ENCODE peak calls at places on chromosome X, in nine cellular contexts. Q, I, E, R, Z, F, V, P and S are unnamed samples.

GRCh38 chrX:95893632-95894031 is 791.0 kb upstream of the DIAPH2 start:
- DNase-seq in Q (no peak), I (peak; percentile 16), E (no peak), R (no peak), Z (no peak), F (peak; percentile 3), V (no peak), P (no peak), S (no peak)

GRCh38 chrX:24463077-24463476 is 2.0 kb upstream of the PDK3 start:
- DNase-seq in Q (no peak), I (no peak), E (no peak), R (no peak), Z (no peak), F (no peak), V (no peak), P (no peak), S (no peak)

GRCh38 chrX:20144491-20144890 is 2.9 kb upstream of the EIF1AX start:
- DNase-seq in Q (no peak), I (peak; percentile 51), E (peak; percentile 31), R (no peak), Z (peak; percentile 7), F (peak; percentile 31), V (no peak), P (no peak), S (peak; percentile 57)

GRCh38 chrX:139762400-139763183 is 54.6 kb upstream of the MCF2 start:
- DNase-seq in Q (no peak), I (peak; percentile 4), E (no peak), R (no peak), Z (no peak), F (peak; percentile 11), V (no peak), P (no peak), S (no peak)

GRCh38 chrX:133911816-133912495 is 73.4 kb downstream of the GPC3 start:
- DNase-seq in Q (peak; percentile 24), I (no peak), E (no peak), R (no peak), Z (no peak), F (no peak), V (no peak), P (no peak), S (no peak)

GRCh38 chrX:69158166-69159040 is 6.8 kb downstream of the PJA1 start:
- DNase-seq in Q (peak; percentile 64), I (peak; percentile 61), E (peak; percentile 56), R (no peak), Z (peak; percentile 13), F (peak; percentile 63), V (peak; percentile 30), P (no peak), S (peak; percentile 84)

GRCh38 chrX:20139966-20140365 is 1.7 kb downstream of the EIF1AX start:
- DNase-seq in Q (no peak), I (peak; percentile 67), E (no peak), R (no peak), Z (no peak), F (no peak), V (no peak), P (no peak), S (peak; percentile 61)

GRCh38 chrX:54116391-54116790 is 66.7 kb downstream of the FAM120C start:
- DNase-seq in Q (no peak), I (no peak), E (no peak), R (no peak), Z (no peak), F (no peak), V (no peak), P (no peak), S (peak; percentile 3)

GRCh38 chrX:13851996-13852695 is 35.3 kb upstream of the GPM6B start:
- DNase-seq in Q (no peak), I (no peak), E (no peak), R (peak; percentile 20), Z (no peak), F (no peak), V (no peak), P (no peak), S (no peak)

GRCh38 chrX:63350551-63350950 is 581 bp downstream of the SPIN4 start:
- DNase-seq in Q (peak; percentile 30), I (peak; percentile 4), E (no peak), R (peak; percentile 13), Z (peak; percentile 3), F (no peak), V (peak; percentile 11), P (no peak), S (peak; percentile 30)

GRCh38 chrX:21932277-21932996 is 8.1 kb upstream of the SMS start:
- DNase-seq in Q (no peak), I (peak; percentile 93), E (peak; percentile 85), R (no peak), Z (no peak), F (peak; percentile 78), V (no peak), P (no peak), S (peak; percentile 87)

GRCh38 chrX:121781991-121782390 is 734.6 kb downstream of the GLUD2 start:
- DNase-seq in Q (no peak), I (no peak), E (no peak), R (no peak), Z (no peak), F (no peak), V (no peak), P (no peak), S (peak; percentile 94)